ENCODE peak calls at places on chromosome 1, in nine cellular contexts. M is stimulated activated CD8-positive, alpha-beta memory T cell treated with anti-CD3 and anti-CD28 coated beads, Interleukin-7, amount 100 ng/mL, for 4 hours; R is DMS153; W is GOT3; Y is activated T-helper 1 cell treated with anti-CD3 and anti-CD28 coated beads, Interleukin-12 subunit alpha, Interleukin-12 subunit beta, Interleukin-2, Interleukin-4 antibody, amounts not matched to agents 30 ng/mL and 10 ng/mL and 1 ng/mL, durations not matched to agents 14 hours and 24 hours and 36 hours; X is germinal center; T is NCI-H524 treated with DMSO at 0.1 percent for 48 hours; A is putamen; F is GM10248. H is an unnamed sample.

GRCh38 chr1:53370369-53370961 is 42.6 kb upstream of the LRP8 start:
- DNase-seq in T (no peak), A (no peak), Y (no peak), W (no peak), M (no peak), F (no peak), R (no peak), X (no peak), H (no peak)

GRCh38 chr1:167707942-167708341 is 13.8 kb upstream of the MPZL1 start:
- DNase-seq in T (no peak), Y (no peak), R (no peak), A (no peak), F (no peak), X (no peak), M (no peak), W (no peak), H (no peak)

GRCh38 chr1:220884109-220884980 is 5.1 kb downstream of the HLX start:
- DNase-seq in R (no peak), Y (no peak), A (no peak), F (no peak), M (no peak), W (no peak), T (no peak), X (no peak), H (no peak)

GRCh38 chr1:19676438-19676922 is 11.8 kb downstream of the HTR6 start:
- DNase-seq in W (peak), A (peak), M (no peak), R (no peak), T (no peak), F (peak), X (peak), Y (no peak), H (peak)

GRCh38 chr1:205774277-205775014 is 836 bp downstream of the RAB29 start:
- DNase-seq in R (no peak), M (peak), F (peak), A (no peak), X (peak), Y (peak), W (no peak), T (no peak), H (no peak)

GRCh38 chr1:107879338-107879737 is 85.6 kb downstream of the VAV3 start:
- DNase-seq in M (no peak), F (no peak), R (no peak), W (no peak), Y (no peak), X (no peak), T (no peak), A (peak), H (no peak)

GRCh38 chr1:18109756-18110597 is 2.4 kb downstream of the IGSF21 start:
- DNase-seq in Y (no peak), R (peak), M (no peak), F (no peak), W (no peak), A (no peak), T (no peak), X (peak), H (peak)

GRCh38 chr1:88877382-88877825 is 14.0 kb downstream of the GTF2B start:
- DNase-seq in Y (no peak), A (no peak), X (peak), T (no peak), M (no peak), F (no peak), R (no peak), W (no peak), H (no peak)

GRCh38 chr1:82492168-82492567 is 691.4 kb downstream of the ADGRL2 start:
- DNase-seq in R (peak), X (no peak), W (no peak), F (no peak), T (no peak), M (no peak), Y (no peak), A (no peak), H (no peak)

GRCh38 chr1:41362749-41363631 is 1.8 kb downstream of the FOXO6 start:
- DNase-seq in T (no peak), F (no peak), R (no peak), Y (no peak), X (no peak), A (no peak), M (no peak), W (no peak), H (no peak)

GRCh38 chr1:63799324-63799723 is 25.5 kb downstream of the ROR1 start:
- DNase-seq in R (no peak), W (no peak), T (no peak), A (no peak), F (no peak), M (no peak), X (no peak), Y (no peak), H (no peak)